ENCODE peak calls at places on chromosomes 13 and 19, in five cellular contexts. E, Q, G, S and P are unnamed samples.
A peak's percentile ranks its signal among the peaks of the same experiment; 100 is the strongest.

GRCh38 chr13:67238277-67238859 is 8.2 kb upstream of the PCDH9 start:
- DNase-seq in E (no peak), Q (peak; percentile 5), G (no peak), S (no peak), P (no peak)

GRCh38 chr19:47407417-47407774 is 11.9 kb downstream of the MEIS3 start:
- DNase-seq in E (no peak), Q (no peak), G (no peak), S (no peak), P (peak; percentile 39)

GRCh38 chr19:51338563-51339312 is 3.2 kb downstream of the VSIG10L start:
- DNase-seq in E (peak; percentile 71), Q (peak; percentile 85), G (peak; percentile 92), S (peak; percentile 93), P (peak; percentile 93)

GRCh38 chr19:291561-292280 is 518 bp upstream of the PLPP2 start:
- DNase-seq in E (no peak), Q (no peak), G (no peak), S (peak; percentile 52), P (no peak)

GRCh38 chr13:21625366-21625765 is 21.4 kb upstream of the MICU2 start:
- DNase-seq in E (no peak), Q (peak; percentile 55), G (no peak), S (no peak), P (no peak)

GRCh38 chr13:78254113-78254512 is 335.5 kb upstream of the EDNRB start:
- DNase-seq in E (no peak), Q (no peak), G (no peak), S (no peak), P (no peak)

GRCh38 chr19:42352216-42352892 is 26.9 kb downstream of the MEGF8 start:
- DNase-seq in E (peak; percentile 77), Q (no peak), G (no peak), S (no peak), P (no peak)

GRCh38 chr19:34228347-34228746 is 26.0 kb upstream of the GARRE1 start:
- DNase-seq in E (no peak), Q (no peak), G (no peak), S (no peak), P (no peak)

GRCh38 chr19:6066661-6067646 is 43.3 kb downstream of the RFX2 start:
- DNase-seq in E (peak; percentile 66), Q (peak; percentile 85), G (peak; percentile 84), S (peak; percentile 79), P (peak; percentile 76)

GRCh38 chr13:65497265-65497664 is 1732.9 kb downstream of the PCDH9 start:
- DNase-seq in E (no peak), Q (no peak), G (no peak), S (no peak), P (no peak)

GRCh38 chr13:109945206-109945960 is 159.0 kb upstream of the IRS2 start:
- DNase-seq in E (no peak), Q (peak; percentile 76), G (no peak), S (no peak), P (no peak)

GRCh38 chr13:95154441-95154886 is 146.8 kb downstream of the ABCC4 start:
- DNase-seq in E (no peak), Q (peak; percentile 67), G (no peak), S (no peak), P (no peak)

GRCh38 chr19:42409477-42409876 is 17.7 kb downstream of the LIPE start:
- DNase-seq in E (no peak), Q (no peak), G (no peak), S (no peak), P (no peak)

GRCh38 chr13:51262501-51263211 is 40.5 kb downstream of the FAM124A start:
- DNase-seq in E (no peak), Q (no peak), G (no peak), S (no peak), P (no peak)

GRCh38 chr19:30077851-30078355 is 135.9 kb downstream of the URI1 start:
- DNase-seq in E (no peak), Q (no peak), G (no peak), S (no peak), P (peak; percentile 10)

GRCh38 chr19:13056052-13056660 is 46.5 kb downstream of the LYL1 start:
- DNase-seq in E (no peak), Q (peak; percentile 94), G (no peak), S (peak; percentile 73), P (no peak)

GRCh38 chr19:45558399-45558878 is 26.2 kb downstream of the OPA3 start:
- DNase-seq in E (peak; percentile 30), Q (peak; percentile 49), G (peak; percentile 74), S (peak; percentile 82), P (peak; percentile 65)

GRCh38 chr13:29817604-29818378 is 32.6 kb downstream of the UBL3 start:
- DNase-seq in E (no peak), Q (no peak), G (no peak), S (no peak), P (no peak)

GRCh38 chr19:40663712-40664692 is 26.4 kb downstream of the NUMBL start:
- DNase-seq in E (peak; percentile 43), Q (no peak), G (no peak), S (no peak), P (no peak)

GRCh38 chr19:40659566-40659965 is 30.9 kb downstream of the NUMBL start:
- DNase-seq in E (no peak), Q (no peak), G (no peak), S (no peak), P (no peak)

GRCh38 chr19:40661616-40662015 is 28.8 kb downstream of the NUMBL start:
- DNase-seq in E (no peak), Q (no peak), G (no peak), S (no peak), P (no peak)

GRCh38 chr19:40666803-40667438 is 23.5 kb downstream of the NUMBL start:
- DNase-seq in E (no peak), Q (no peak), G (no peak), S (no peak), P (no peak)

GRCh38 chr19:40662925-40663711 is 27.3 kb downstream of the NUMBL start:
- DNase-seq in E (peak; percentile 88), Q (peak; percentile 77), G (peak; percentile 95), S (peak; percentile 88), P (peak; percentile 96)
- TF ChIP-seq CTCF in E (peak; percentile 99), Q (peak; percentile 96), G (peak; percentile 98), S (peak; percentile 10), P (peak; percentile 99)

DNA sequence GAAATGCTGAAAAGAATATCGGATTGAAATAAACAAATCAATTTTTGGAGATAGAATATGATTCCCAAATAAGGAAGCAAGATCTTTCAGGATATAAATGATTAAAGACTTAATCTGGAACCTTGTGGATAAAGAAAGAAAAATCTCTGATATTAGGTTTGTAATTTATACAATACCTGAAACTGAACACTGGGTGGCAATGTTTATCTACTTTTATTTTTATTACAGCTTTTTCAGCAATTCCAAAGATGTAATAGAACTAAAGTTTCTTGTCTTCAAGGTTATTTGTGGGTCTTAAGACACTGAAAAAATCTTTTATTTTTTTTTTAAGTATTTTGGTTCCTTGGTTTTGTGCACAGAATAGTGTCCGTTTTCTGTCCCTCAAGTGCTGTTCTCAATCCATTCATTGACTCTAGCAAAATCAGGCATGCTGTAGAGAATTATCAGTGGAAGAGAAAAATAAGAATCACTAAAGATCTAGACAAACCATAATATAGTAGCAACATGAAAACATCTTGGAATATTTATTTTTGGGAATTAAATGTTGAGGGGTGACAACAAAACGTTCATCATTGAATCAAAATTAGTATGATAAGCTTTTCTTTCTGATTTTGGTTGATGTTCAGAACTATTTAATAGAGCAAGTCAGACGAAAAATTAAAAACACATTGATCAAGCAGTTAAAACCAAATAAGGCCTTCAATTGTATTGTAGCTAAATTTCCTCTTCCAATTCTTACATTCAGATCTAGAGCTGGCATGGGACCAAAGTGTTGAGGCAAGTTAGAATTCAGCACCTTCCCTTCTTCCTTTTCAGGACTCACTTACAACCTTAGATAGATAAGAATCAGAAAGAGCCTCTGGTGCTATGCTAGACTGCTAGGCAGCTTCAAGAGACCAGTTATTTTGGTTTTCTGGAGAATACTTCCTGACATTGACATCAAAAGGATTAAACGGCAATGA is 704.4 kb upstream of the PCDH20 start:
- DNase-seq in E (no peak), Q (peak; percentile 18), G (no peak), S (no peak), P (no peak)
- TF ChIP-seq CTCF in E (peak; percentile 61), Q (peak; percentile 55), G (peak; percentile 83), S (peak; percentile 72), P (peak; percentile 74)

DNA sequence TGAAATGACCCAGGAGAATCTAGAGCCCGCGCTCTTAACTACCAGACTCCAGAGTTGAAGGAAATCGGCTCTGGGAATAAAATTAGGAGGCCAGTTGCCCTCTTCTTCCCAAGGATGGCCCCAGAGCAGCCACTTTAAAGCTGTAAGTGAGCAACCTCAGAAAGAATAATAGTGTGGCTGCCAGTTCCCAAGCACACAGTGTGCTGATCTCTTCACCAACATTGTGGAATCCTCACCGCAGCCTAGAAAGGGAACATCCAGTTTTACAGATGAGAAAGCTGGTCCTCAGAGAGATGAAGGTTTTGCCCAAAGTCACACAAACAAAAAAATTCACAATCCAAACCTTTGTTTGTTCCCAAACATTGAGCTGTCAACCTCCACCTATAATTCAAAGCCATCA is 39.6 kb downstream of the HSPH1 start:
- DNase-seq in E (no peak), Q (no peak), G (no peak), S (no peak), P (no peak)
- TF ChIP-seq CTCF in E (no peak), Q (no peak), G (no peak), S (no peak), P (no peak)

GRCh38 chr19:1945899-1946298 is 4.9 kb downstream of the CSNK1G2 start:
- DNase-seq in E (no peak), Q (peak; percentile 34), G (peak; percentile 72), S (peak; percentile 90), P (peak; percentile 81)
- TF ChIP-seq CTCF in E (peak; percentile 61), Q (peak; percentile 38), G (peak; percentile 86), S (peak; percentile 86), P (peak; percentile 73)

GRCh38 chr19:3404324-3405260 is 38.2 kb downstream of the NFIC start:
- DNase-seq in E (peak; percentile 85), Q (no peak), G (no peak), S (no peak), P (no peak)
- TF ChIP-seq CTCF in E (no peak), Q (no peak), G (no peak), S (no peak), P (no peak)

GRCh38 chr13:43730642-43731041 is 56.1 kb downstream of the ENOX1 start:
- DNase-seq in E (no peak), Q (no peak), G (no peak), S (no peak), P (no peak)
- TF ChIP-seq CTCF in E (no peak), Q (no peak), G (no peak), S (no peak), P (no peak)

GRCh38 chr13:60654405-60654804 is 257.4 kb downstream of the TDRD3 start:
- DNase-seq in E (peak; percentile 36), Q (peak; percentile 14), G (peak; percentile 47), S (no peak), P (peak; percentile 39)
- TF ChIP-seq CTCF in E (peak; percentile 54), Q (peak; percentile 60), G (no peak), S (peak; percentile 66), P (no peak)